ENCODE peak calls at places on chromosomes 6 and 20, in eight cellular contexts. Y is iris pigment epithelial cell; L is activated CD4-positive, alpha-beta T cell treated with anti-CD3 and anti-CD28 coated beads for 48 hours; U is ovary; Z is NCI-H2029 treated with DMSO at 0.1 percent for 48 hours; E is stimulated activated CD4-positive, alpha-beta T cell treated with anti-CD3 and anti-CD28 coated beads, TNF-alpha, amount 100 ng/mL, for 1 hour; M is midbrain; R is NCI-H2081. P is an unnamed sample.

GRCh38 chr6:111996159-111996558 is 57.7 kb upstream of the CCN6 start:
- DNase-seq in L (peak), Y (no peak), M (no peak), Z (no peak), E (no peak), U (no peak), R (no peak), P (no peak)

GRCh38 chr6:88165087-88165876 is 865 bp downstream of the CNR1 start:
- DNase-seq in R (no peak), E (no peak), M (no peak), L (no peak), U (no peak), Z (peak), Y (no peak), P (no peak)

GRCh38 chr20:49286689-49287551 is 9.1 kb upstream of the ZNFX1 start:
- DNase-seq in M (no peak), Y (no peak), E (no peak), R (no peak), L (no peak), Z (no peak), U (no peak), P (no peak)

GRCh38 chr20:2746636-2747265 is 53.7 kb downstream of the CPXM1 start:
- DNase-seq in Y (no peak), L (no peak), E (no peak), R (no peak), Z (no peak), M (no peak), U (no peak), P (no peak)

GRCh38 chr6:109795994-109796555 is 105.0 kb downstream of the FIG4 start:
- DNase-seq in L (no peak), R (no peak), U (no peak), E (no peak), M (no peak), Z (no peak), Y (no peak), P (no peak)

GRCh38 chr6:138485586-138486248 is 13.6 kb downstream of the NHSL1 start:
- DNase-seq in Y (no peak), U (no peak), L (no peak), M (no peak), R (no peak), E (no peak), Z (no peak), P (no peak)

GRCh38 chr20:32439132-32439829 is 81.2 kb downstream of the ASXL1 start:
- DNase-seq in Y (peak), Z (no peak), M (peak), E (no peak), U (no peak), R (no peak), L (peak), P (no peak)

GRCh38 chr6:108559097-108559883 is 1.4 kb upstream of the FOXO3 start:
- DNase-seq in Z (peak), M (peak), E (peak), Y (peak), L (peak), R (peak), U (peak), P (no peak)

GRCh38 chr6:7996538-7997225 is 67.5 kb downstream of the BLOC1S5 start:
- DNase-seq in L (no peak), Z (no peak), M (no peak), U (no peak), R (no peak), E (no peak), Y (peak), P (no peak)

GRCh38 chr6:87066449-87067288 is 28.2 kb downstream of the CGA start:
- DNase-seq in U (peak), R (peak), Y (peak), L (peak), M (peak), E (no peak), Z (peak), P (peak)

GRCh38 chr6:64411226-64411625 is 775.6 kb downstream of the PHF3 start:
- DNase-seq in Z (no peak), E (no peak), U (no peak), Y (peak), R (no peak), M (no peak), L (no peak), P (no peak)

GRCh38 chr6:16903470-16903869 is 142.2 kb upstream of the ATXN1 start:
- DNase-seq in M (no peak), L (no peak), E (no peak), U (no peak), Y (peak), Z (no peak), R (no peak), P (no peak)

GRCh38 chr6:111437573-111437972 is 45.4 kb downstream of the REV3L start:
- DNase-seq in R (no peak), M (no peak), L (no peak), U (no peak), E (no peak), Z (no peak), Y (no peak), P (no peak)

P was measured in GM12878.